ENCODE peak calls at places on chromosomes 4 and X, in seven cellular contexts. S is lung; M is HCT116; R is iPS DF 6.9; L is cardiac muscle cell; P is CD8-positive, alpha-beta memory T cell; N is mesenchymal stem cell. K is an unnamed sample.

GRCh38 chrX:51456814-51457213 is 39.6 kb downstream of the NUDT11 start:
- DNase-seq in R (no peak), S (no peak), N (peak), L (peak), M (no peak), P (no peak), K (no peak)

GRCh38 chr4:141457653-141458052 is 178.7 kb upstream of the IL15 start:
- DNase-seq in M (no peak), R (no peak), L (no peak), N (no peak), S (no peak), P (no peak), K (no peak)

GRCh38 chr4:165583341-165583740 is 204.5 kb downstream of the CPE start:
- DNase-seq in M (no peak), R (no peak), L (no peak), N (no peak), P (no peak), S (no peak), K (no peak)

GRCh38 chrX:118928126-118928525 is 46.3 kb upstream of the LONRF3 start:
- DNase-seq in M (no peak), P (no peak), L (peak), R (no peak), S (no peak), N (no peak), K (no peak)

GRCh38 chr4:25129926-25130325 is 30.3 kb downstream of the SEPSECS start:
- DNase-seq in N (no peak), M (no peak), R (no peak), L (no peak), P (no peak), S (no peak), K (no peak)

GRCh38 chrX:51976503-51976902 is 83.1 kb downstream of the MAGED1 start:
- DNase-seq in L (no peak), R (no peak), M (no peak), P (no peak), S (no peak), N (no peak), K (no peak)

GRCh38 chrX:24357101-24357500 is 3.3 kb upstream of the SUPT20HL1 start:
- DNase-seq in P (no peak), L (peak), M (no peak), R (no peak), S (no peak), N (peak), K (no peak)

GRCh38 chr4:52106701-52107100 is 55.6 kb downstream of the SPATA18 start:
- DNase-seq in R (no peak), M (no peak), L (no peak), P (no peak), S (no peak), N (no peak), K (no peak)

GRCh38 chrX:21800344-21800770 is 39.1 kb upstream of the MBTPS2 start:
- DNase-seq in M (no peak), S (no peak), P (no peak), L (no peak), N (no peak), R (no peak), K (no peak)

GRCh38 chr4:182746876-182747275 is 170.3 kb downstream of the DCTD start:
- DNase-seq in R (no peak), N (no peak), L (no peak), S (no peak), M (no peak), P (no peak), K (no peak)

GRCh38 chr4:142044271-142044670 is 407.9 kb downstream of the IL15 start:
- DNase-seq in S (no peak), R (no peak), N (no peak), M (no peak), P (no peak), L (peak), K (no peak)

GRCh38 chrX:63664083-63664482 is 120.9 kb downstream of the ARHGEF9 start:
- DNase-seq in R (no peak), P (no peak), M (no peak), N (peak), L (no peak), S (no peak), K (no peak)

GRCh38 chr4:108044951-108045686 is 55.4 kb downstream of the HADH start:
- DNase-seq in L (no peak), P (no peak), N (no peak), R (no peak), S (no peak), M (no peak), K (no peak)

GRCh38 chrX:47831788-47832187 is 4.9 kb upstream of the ZNF81 start:
- DNase-seq in N (peak), M (peak), P (peak), L (peak), S (peak), R (no peak), K (peak)

GRCh38 chr4:107835409-107835808 is 10.7 kb downstream of the SGMS2 start:
- DNase-seq in L (no peak), R (no peak), P (no peak), N (peak), M (no peak), S (no peak), K (no peak)

GRCh38 chrX:26783512-26784225 is 567.7 kb downstream of the MAGEB5 start:
- DNase-seq in P (no peak), R (peak), N (peak), S (no peak), L (peak), M (peak), K (no peak)

GRCh38 chr4:1473718-1474117 is 67.5 kb upstream of the NKX1-1 start:
- DNase-seq in L (no peak), R (no peak), M (no peak), N (no peak), P (no peak), S (no peak), K (no peak)

DNA sequence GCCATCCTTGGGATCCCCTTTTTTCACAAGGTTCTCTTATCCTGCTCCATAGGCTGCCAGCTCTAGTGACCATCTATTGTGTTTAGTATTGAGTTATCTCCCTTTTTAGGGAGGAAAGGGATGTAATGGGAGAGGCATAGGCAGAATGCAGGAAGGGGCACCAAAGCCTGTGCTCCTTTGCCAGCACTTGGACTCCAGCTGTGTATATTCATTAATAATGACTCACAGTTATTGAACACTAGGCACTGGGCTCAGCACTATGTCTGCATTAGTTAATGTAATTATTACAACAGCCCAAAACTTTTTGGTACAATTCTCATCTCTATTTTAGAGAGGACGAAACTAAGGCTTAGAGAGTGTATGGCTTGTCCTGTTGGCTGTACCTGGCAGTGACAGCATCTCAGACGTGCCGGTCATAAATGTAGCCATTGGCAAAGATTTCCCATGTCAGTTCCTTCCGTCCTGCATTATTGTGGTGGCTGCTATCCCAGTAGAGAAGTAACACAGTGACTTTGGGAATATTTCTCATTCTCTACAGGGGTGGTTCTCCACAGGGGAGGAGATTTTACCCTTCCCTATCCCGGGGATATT is 90.3 kb downstream of the AFF1 start:
- DNase-seq in L (no peak), R (no peak), N (no peak), P (no peak), M (no peak), S (no peak), K (no peak)
- H3K27ac ChIP-seq in L (no peak), R (no peak), N (peak), P (no peak), M (no peak), S (peak), K (no peak)

GRCh38 chr4:2869659-2870058 is 26.0 kb downstream of the ADD1 start:
- DNase-seq in M (no peak), L (no peak), N (no peak), P (no peak), S (no peak), R (no peak), K (no peak)
- H3K27ac ChIP-seq in M (no peak), L (peak), N (peak), P (no peak), S (peak), R (no peak), K (peak)

DNA sequence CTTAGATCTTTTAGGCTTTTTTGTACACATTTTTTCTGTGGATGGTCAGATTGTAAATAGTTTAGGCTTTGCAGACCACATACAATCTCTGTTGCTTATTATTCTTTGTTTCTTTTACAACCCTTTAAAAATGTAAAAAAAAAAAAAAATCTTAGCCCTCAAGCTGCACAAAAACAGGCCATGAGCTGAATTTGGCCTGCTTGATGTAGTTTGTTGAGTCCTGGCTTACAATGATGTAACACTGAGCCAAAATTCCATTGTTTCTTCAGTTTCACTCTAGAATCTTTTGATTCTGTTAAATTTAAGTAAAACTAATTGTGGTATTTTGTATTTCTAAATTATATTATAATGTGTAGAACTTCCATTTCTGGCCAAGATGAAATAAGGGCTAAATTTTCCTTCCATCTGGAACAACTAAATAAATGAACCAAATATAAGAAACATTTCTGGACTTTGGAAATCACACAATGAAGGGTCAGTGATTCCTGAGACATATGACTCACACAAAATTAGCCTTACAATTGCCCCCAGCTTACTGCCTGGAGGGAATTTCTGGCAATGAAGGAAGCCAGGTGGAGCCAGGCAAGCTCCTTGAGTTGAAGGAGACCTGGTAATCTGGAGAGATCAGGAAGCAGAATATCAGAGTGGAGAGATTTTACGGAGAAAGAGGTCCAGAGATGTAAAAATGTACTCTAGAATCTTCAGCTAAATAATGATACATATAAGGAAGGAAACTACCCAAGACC is 29.8 kb downstream of the IQCM start:
- DNase-seq in M (no peak), S (no peak), L (peak), N (no peak), P (no peak), R (peak), K (no peak)
- H3K27ac ChIP-seq in M (no peak), S (no peak), L (no peak), N (no peak), P (no peak), R (no peak), K (no peak)

DNA sequence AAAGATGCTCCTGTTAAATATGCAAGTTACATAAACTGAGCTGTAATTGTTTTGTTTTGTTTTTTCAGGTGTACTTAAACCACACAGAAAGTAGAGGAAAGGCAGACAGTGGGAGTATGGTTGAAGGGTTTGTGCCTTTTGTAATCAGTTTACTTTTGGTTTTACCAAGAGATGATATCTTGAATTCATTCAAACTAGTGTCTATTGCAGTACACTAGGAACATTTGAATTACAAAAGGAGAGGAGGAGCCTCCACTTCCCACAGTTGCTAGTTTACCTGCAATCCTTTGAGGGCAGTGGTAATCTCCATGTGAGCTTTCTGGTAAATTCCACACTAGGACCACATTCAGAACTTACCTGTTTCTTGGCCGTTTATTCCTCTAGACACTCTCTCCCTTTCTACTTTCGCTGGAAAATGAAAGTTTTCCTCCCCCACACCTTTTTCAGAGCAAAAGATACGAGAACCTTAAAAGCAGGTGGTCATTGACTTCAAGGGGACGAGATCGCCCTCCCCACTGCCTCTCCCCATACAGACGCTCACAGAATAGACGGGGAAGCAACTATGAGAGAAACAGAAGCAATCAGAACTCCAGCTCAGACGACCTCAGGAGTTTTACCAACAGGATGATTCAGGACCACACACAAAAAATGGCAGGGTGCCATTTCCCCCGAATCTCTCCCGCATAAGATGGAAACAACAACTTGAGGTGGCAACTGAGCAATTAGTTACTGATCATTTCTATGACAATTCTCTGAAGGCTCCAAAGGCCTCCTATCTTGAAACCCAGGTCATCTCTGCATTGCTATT is 3.3 kb downstream of the RBM47 start:
- DNase-seq in P (no peak), N (peak), M (no peak), S (no peak), R (no peak), L (peak), K (no peak)
- H3K27ac ChIP-seq in P (no peak), N (no peak), M (no peak), S (peak), R (no peak), L (no peak), K (no peak)

GRCh38 chr4:156992943-156993342 is 21.3 kb upstream of the PDGFC start:
- DNase-seq in L (no peak), M (no peak), R (no peak), S (no peak), N (no peak), P (no peak), K (no peak)

GRCh38 chr4:156991161-156991560 is 19.6 kb upstream of the PDGFC start:
- DNase-seq in N (no peak), P (no peak), S (no peak), M (no peak), L (no peak), R (no peak), K (no peak)
- H3K27ac ChIP-seq in N (no peak), P (no peak), S (no peak), M (no peak), L (no peak), R (no peak), K (no peak)

DNA sequence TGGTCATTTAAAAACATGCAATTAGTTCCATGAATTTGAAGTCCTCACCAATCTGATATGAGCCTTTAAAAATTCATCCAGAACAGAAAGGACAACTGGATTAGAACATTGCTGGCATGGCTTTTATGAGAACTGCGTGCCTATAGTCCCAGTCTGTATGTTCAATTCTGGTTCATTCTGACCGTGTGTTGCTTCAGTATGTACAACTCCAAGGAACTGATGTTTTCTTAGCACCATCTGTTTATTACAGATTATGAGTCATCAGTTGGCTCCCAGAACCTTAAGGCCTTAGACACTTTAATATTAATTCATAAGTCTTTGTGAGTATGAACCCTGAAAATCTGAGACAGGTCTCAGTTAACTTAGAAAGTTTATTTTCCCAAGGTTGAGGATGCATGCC is 115.0 kb downstream of the CEP44 start:
- DNase-seq in S (no peak), N (peak), P (no peak), R (no peak), L (peak), M (no peak), K (no peak)
- H3K27ac ChIP-seq in S (no peak), N (no peak), P (no peak), R (no peak), L (no peak), M (no peak), K (no peak)

GRCh38 chr4:171242831-171243230 is 570.4 kb upstream of the GALNTL6 start:
- DNase-seq in R (no peak), P (no peak), S (no peak), M (no peak), L (no peak), N (no peak), K (no peak)
- H3K27ac ChIP-seq in R (no peak), P (no peak), S (no peak), M (no peak), L (no peak), N (no peak), K (no peak)

DNA sequence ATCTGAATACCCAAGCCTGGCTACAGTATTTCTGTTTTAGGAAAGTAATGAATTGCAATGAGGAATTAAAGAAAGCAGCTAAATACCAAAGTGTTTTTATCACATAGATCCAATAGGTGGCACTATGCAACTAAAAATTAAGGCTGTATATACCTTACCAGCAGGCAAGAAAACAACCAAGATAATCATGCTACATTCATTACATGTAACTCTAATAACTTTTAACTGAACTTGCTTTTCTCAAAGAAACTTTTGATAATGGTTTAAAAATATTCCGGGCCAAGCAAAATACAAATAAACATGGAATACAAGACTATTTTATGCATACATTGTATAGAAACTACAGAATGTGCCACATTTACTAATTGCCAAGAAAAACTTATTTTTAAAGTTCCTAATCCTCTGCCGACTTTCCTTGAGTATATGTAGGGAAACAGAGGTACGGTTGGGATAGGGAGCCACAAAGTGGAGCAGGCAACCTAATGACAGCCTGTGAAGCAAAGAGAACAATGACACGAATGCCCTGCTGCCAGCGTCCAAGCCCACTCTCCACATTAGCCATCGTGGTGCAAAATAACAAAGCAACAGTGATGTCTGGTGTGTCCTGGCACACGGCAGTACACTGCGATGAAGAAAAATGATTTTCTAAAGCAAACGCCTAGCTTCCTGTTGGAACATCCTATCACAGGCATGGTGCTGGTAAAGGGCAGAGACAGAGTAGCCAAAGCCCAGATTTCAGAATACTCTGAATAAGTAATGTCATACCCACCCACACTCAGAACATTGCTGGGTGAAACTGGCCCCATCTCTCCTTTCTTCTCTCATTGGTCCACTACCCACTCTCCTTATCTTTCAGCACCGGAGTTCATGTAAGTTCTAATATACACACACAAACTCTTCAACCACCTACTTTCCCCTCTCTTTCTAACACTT is 63.5 kb downstream of the SEC24D start:
- DNase-seq in M (peak), L (peak), N (peak), P (peak), R (no peak), S (no peak), K (no peak)
- H3K27ac ChIP-seq in M (no peak), L (peak), N (no peak), P (no peak), R (no peak), S (no peak), K (no peak)

DNA sequence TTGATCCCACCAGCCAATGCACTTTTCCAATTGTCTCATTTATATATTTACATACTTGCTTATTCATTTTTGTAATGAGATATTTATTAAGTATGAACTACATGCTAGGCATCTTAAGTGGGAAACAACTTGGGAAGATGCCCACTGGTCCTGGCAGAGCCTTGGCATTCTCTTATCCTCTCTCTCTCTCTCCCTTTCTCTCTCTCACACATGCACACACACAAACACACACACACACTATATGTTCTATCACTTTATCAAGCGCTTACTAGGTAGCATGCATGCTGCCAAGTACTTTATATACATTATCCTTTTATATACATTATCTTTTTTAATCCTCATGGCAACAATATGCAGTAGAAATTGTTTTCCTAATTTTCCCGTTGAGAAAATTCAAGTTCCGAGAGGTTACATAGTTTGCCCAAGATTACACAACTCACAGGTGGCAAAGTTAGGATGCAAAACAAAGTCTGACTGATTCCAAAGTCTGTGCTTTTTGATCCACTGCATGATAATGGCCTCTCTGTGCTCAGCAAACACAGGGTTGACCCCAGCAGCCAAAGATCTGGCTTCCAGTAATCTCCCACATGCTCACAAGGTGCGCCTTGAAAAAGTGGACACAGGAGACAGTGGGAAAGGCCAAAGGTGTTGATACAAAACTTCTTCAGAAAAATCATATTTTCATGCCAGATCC is 173.1 kb upstream of the KLF3 start:
- DNase-seq in R (no peak), P (no peak), N (no peak), M (no peak), L (peak), S (no peak), K (no peak)
- H3K27ac ChIP-seq in R (no peak), P (no peak), N (no peak), M (no peak), L (no peak), S (no peak), K (no peak)

GRCh38 chr4:76272582-76272981 is 21.1 kb downstream of the FAM47E start:
- DNase-seq in S (no peak), N (no peak), M (no peak), L (no peak), P (no peak), R (no peak), K (no peak)
- H3K27ac ChIP-seq in S (no peak), N (no peak), M (no peak), L (no peak), P (no peak), R (no peak), K (no peak)

K was measured in substantia nigra.